ENCODE peak calls at places on chromosome 3, in four cellular contexts. R is CD4-positive, alpha-beta T cell; J is HT-29; T is T-helper 1 cell. X is an unnamed sample.

GRCh38 chr3:47015151-47015550 is 35.7 kb downstream of the NBEAL2 start:
- DNase-seq in T (no peak), R (no peak), J (no peak), X (no peak)

GRCh38 chr3:100403956-100404548 is 2.7 kb downstream of the LNP1 start:
- DNase-seq in J (no peak), T (no peak), R (no peak), X (no peak)

GRCh38 chr3:100316656-100317069 is 17.9 kb upstream of the NIT2 start:
- DNase-seq in T (peak), R (no peak), J (peak), X (peak)

GRCh38 chr3:116442331-116443021 is 2.8 kb downstream of the LSAMP start:
- DNase-seq in J (no peak), T (no peak), R (no peak), X (no peak)

GRCh38 chr3:182487048-182487447 is 306.3 kb upstream of the ATP11B start:
- DNase-seq in J (no peak), T (no peak), R (no peak), X (no peak)

GRCh38 chr3:9598783-9599387 is 45.3 kb upstream of the LHFPL4 start:
- DNase-seq in R (no peak), J (no peak), T (no peak), X (no peak)

GRCh38 chr3:118987466-118987865 is 47.2 kb downstream of the IGSF11 start:
- DNase-seq in J (no peak), T (no peak), R (no peak), X (no peak)

GRCh38 chr3:12139111-12139511 is 19.6 kb downstream of the TIMP4 start:
- DNase-seq in T (peak), J (peak), R (no peak), X (peak)

GRCh38 chr3:41751597-41751996 is 210.3 kb downstream of the ULK4 start:
- DNase-seq in R (no peak), T (peak), J (no peak), X (no peak)

GRCh38 chr3:110618512-110619226 is 452.9 kb upstream of the NECTIN3 start:
- DNase-seq in J (no peak), T (no peak), R (no peak), X (no peak)

GRCh38 chr3:179464296-179465092 is 13.2 kb upstream of the GNB4 start:
- DNase-seq in R (no peak), J (peak), T (peak), X (no peak)

GRCh38 chr3:4730734-4731133 is 237.6 kb downstream of the ITPR1 start:
- DNase-seq in J (no peak), R (no peak), T (no peak), X (no peak)

GRCh38 chr3:10370429-10370828 is 49.5 kb upstream of the SEC13 start:
- DNase-seq in J (no peak), T (peak), R (no peak), X (no peak)

GRCh38 chr3:124592658-124593441 is 137.4 kb upstream of the UMPS start:
- DNase-seq in J (peak), T (peak), R (no peak), X (peak)

GRCh38 chr3:102059145-102059943 is 210.0 kb downstream of the NFKBIZ start:
- DNase-seq in R (no peak), J (no peak), T (peak), X (no peak)

X was measured in LoVo.